ENCODE peak calls at places on chromosomes 1 and 21, in four cellular contexts. B is RCC 7860, X is astrocyte of the spinal cord, H is A172. M is an unnamed sample.
A peak's percentile ranks its signal among the peaks of the same experiment; 100 is the strongest.

GRCh38 chr1:164660415-164661174 is 101.6 kb downstream of the PBX1 start:
- DNase-seq in X (peak; percentile 63), B (peak; percentile 71), H (peak; percentile 89), M (no peak)

GRCh38 chr1:36729716-36730510 is 247.2 kb upstream of the CSF3R start:
- DNase-seq in B (no peak), H (no peak), X (no peak), M (no peak)

GRCh38 chr1:231157311-231157710 is 4.5 kb upstream of the TRIM67 start:
- DNase-seq in B (no peak), X (no peak), H (no peak), M (no peak)

GRCh38 chr21:40465382-40465781 is 381.6 kb downstream of the DSCAM start:
- DNase-seq in B (no peak), H (no peak), X (no peak), M (no peak)

GRCh38 chr1:100542264-100542663 is 4.3 kb downstream of the GPR88 start:
- DNase-seq in H (no peak), X (no peak), B (no peak), M (no peak)

GRCh38 chr1:227424948-227425347 is 106.7 kb upstream of the CDC42BPA start:
- DNase-seq in B (no peak), H (no peak), X (no peak), M (no peak)

GRCh38 chr1:181483084-181483559 is at the start of gene CACNA1E:
- DNase-seq in X (no peak), B (no peak), H (no peak), M (no peak)

GRCh38 chr21:33861125-33861524 is 54.5 kb downstream of the ATP5PO start:
- DNase-seq in B (no peak), H (no peak), X (no peak), M (no peak)

GRCh38 chr1:244160455-244161020 is 109.5 kb downstream of the ZBTB18 start:
- DNase-seq in H (no peak), X (no peak), B (no peak), M (no peak)

GRCh38 chr1:2027961-2028583 is 8.9 kb downstream of the GABRD start:
- DNase-seq in H (no peak), X (no peak), B (no peak), M (no peak)

GRCh38 chr1:152072311-152072710 is 16.6 kb downstream of the TCHHL1 start:
- DNase-seq in H (no peak), B (no peak), X (no peak), M (no peak)

GRCh38 chr1:201985355-201985754 is 2.9 kb downstream of the RNPEP start:
- DNase-seq in X (no peak), H (no peak), B (no peak), M (no peak)

GRCh38 chr1:36257375-36257767 is 33.1 kb downstream of the THRAP3 start:
- DNase-seq in H (no peak), B (peak; percentile 9), X (no peak), M (no peak)

GRCh38 chr21:37461494-37461893 is 94.9 kb downstream of the DYRK1A start:
- DNase-seq in B (no peak), H (no peak), X (no peak), M (no peak)

M was measured in endothelial cell of umbilical vein.